ENCODE peak calls at places on chromosomes 13 and 19, in four cellular contexts. One of them, this sample, is unnamed. For H3K4me1, the result is how much of the 10 kb centered on the place peaks cover.

GRCh38 chr19:47723573-47723923 is 10.3 kb downstream of the EHD2 start:
- DNase-seq in CD4-positive, CD25-positive, alpha-beta regulatory T cell: no peak
- DNase-seq in CD4-positive, alpha-beta memory T cell: no peak
- DNase-seq in endodermal cell: no peak
- DNase-seq in this sample: peak

GRCh38 chr13:99468971-99469545 is 32.2 kb upstream of the TM9SF2 start:
- DNase-seq in CD4-positive, CD25-positive, alpha-beta regulatory T cell: no peak
- DNase-seq in endodermal cell: peak
- DNase-seq in CD4-positive, alpha-beta memory T cell: no peak
- DNase-seq in this sample: no peak

GRCh38 chr13:28636078-28636477 is 22.9 kb upstream of the POMP start:
- DNase-seq in CD4-positive, CD25-positive, alpha-beta regulatory T cell: no peak
- DNase-seq in endodermal cell: no peak
- DNase-seq in CD4-positive, alpha-beta memory T cell: no peak
- DNase-seq in this sample: no peak

GRCh38 chr13:77316430-77316829 is 10.5 kb downstream of the MYCBP2 start:
- DNase-seq in endodermal cell: no peak
- DNase-seq in CD4-positive, alpha-beta memory T cell: no peak
- DNase-seq in CD4-positive, CD25-positive, alpha-beta regulatory T cell: no peak
- DNase-seq in this sample: no peak

GRCh38 chr13:44810067-44810840 is 179.0 kb downstream of the NUFIP1 start:
- DNase-seq in endodermal cell: no peak
- DNase-seq in CD4-positive, alpha-beta memory T cell: no peak
- DNase-seq in CD4-positive, CD25-positive, alpha-beta regulatory T cell: no peak
- DNase-seq in this sample: no peak

GRCh38 chr19:29075149-29075548 is 137.8 kb downstream of the UQCRFS1 start:
- DNase-seq in CD4-positive, alpha-beta memory T cell: no peak
- DNase-seq in endodermal cell: peak
- DNase-seq in CD4-positive, CD25-positive, alpha-beta regulatory T cell: no peak
- DNase-seq in this sample: no peak

GRCh38 chr19:11265177-11265784 is 3.0 kb upstream of the DOCK6 start:
- DNase-seq in CD4-positive, CD25-positive, alpha-beta regulatory T cell: no peak
- DNase-seq in CD4-positive, alpha-beta memory T cell: no peak
- DNase-seq in endodermal cell: no peak
- DNase-seq in this sample: no peak

GRCh38 chr13:64083396-64083795 is 2667.7 kb upstream of the PCDH20 start:
- DNase-seq in endodermal cell: no peak
- DNase-seq in CD4-positive, alpha-beta memory T cell: no peak
- DNase-seq in CD4-positive, CD25-positive, alpha-beta regulatory T cell: no peak
- DNase-seq in this sample: no peak

GRCh38 chr19:29379257-29379986 is 146.4 kb upstream of the VSTM2B start:
- DNase-seq in CD4-positive, alpha-beta memory T cell: no peak
- DNase-seq in CD4-positive, CD25-positive, alpha-beta regulatory T cell: no peak
- DNase-seq in endodermal cell: peak
- DNase-seq in this sample: no peak

GRCh38 chr13:99034333-99035085 is 56.6 kb upstream of the DOCK9 start:
- DNase-seq in CD4-positive, alpha-beta memory T cell: no peak
- DNase-seq in CD4-positive, CD25-positive, alpha-beta regulatory T cell: no peak
- DNase-seq in endodermal cell: peak
- DNase-seq in this sample: no peak

GRCh38 chr19:3057275-3057714 is 5.0 kb downstream of the TLE5 start:
- DNase-seq in endodermal cell: peak
- DNase-seq in CD4-positive, alpha-beta memory T cell: no peak
- DNase-seq in CD4-positive, CD25-positive, alpha-beta regulatory T cell: no peak
- DNase-seq in this sample: peak

GRCh38 chr19:50030225-50030624 is 4.4 kb downstream of the ZNF473 start:
- DNase-seq in CD4-positive, CD25-positive, alpha-beta regulatory T cell: no peak
- DNase-seq in CD4-positive, alpha-beta memory T cell: no peak
- DNase-seq in endodermal cell: no peak
- DNase-seq in this sample: no peak

GRCh38 chr13:105202384-105202783 is 1333.1 kb downstream of the EFNB2 start:
- DNase-seq in CD4-positive, CD25-positive, alpha-beta regulatory T cell: no peak
- DNase-seq in endodermal cell: no peak
- DNase-seq in CD4-positive, alpha-beta memory T cell: peak
- DNase-seq in this sample: no peak

GRCh38 chr13:41127746-41128145 is 4.9 kb downstream of the KBTBD6 start:
- DNase-seq in CD4-positive, CD25-positive, alpha-beta regulatory T cell: no peak
- DNase-seq in endodermal cell: no peak
- DNase-seq in CD4-positive, alpha-beta memory T cell: no peak
- DNase-seq in this sample: no peak

GRCh38 chr13:111532111-111532510 is 211.7 kb downstream of the TEX29 start:
- DNase-seq in endodermal cell: no peak
- DNase-seq in CD4-positive, CD25-positive, alpha-beta regulatory T cell: no peak
- DNase-seq in CD4-positive, alpha-beta memory T cell: no peak
- DNase-seq in this sample: no peak
- H3K4me1 ChIP-seq in endodermal cell: under half
- H3K4me1 ChIP-seq in CD4-positive, CD25-positive, alpha-beta regulatory T cell: under half
- H3K4me1 ChIP-seq in CD4-positive, alpha-beta memory T cell: under half
- H3K4me1 ChIP-seq in this sample: under half

DNA sequence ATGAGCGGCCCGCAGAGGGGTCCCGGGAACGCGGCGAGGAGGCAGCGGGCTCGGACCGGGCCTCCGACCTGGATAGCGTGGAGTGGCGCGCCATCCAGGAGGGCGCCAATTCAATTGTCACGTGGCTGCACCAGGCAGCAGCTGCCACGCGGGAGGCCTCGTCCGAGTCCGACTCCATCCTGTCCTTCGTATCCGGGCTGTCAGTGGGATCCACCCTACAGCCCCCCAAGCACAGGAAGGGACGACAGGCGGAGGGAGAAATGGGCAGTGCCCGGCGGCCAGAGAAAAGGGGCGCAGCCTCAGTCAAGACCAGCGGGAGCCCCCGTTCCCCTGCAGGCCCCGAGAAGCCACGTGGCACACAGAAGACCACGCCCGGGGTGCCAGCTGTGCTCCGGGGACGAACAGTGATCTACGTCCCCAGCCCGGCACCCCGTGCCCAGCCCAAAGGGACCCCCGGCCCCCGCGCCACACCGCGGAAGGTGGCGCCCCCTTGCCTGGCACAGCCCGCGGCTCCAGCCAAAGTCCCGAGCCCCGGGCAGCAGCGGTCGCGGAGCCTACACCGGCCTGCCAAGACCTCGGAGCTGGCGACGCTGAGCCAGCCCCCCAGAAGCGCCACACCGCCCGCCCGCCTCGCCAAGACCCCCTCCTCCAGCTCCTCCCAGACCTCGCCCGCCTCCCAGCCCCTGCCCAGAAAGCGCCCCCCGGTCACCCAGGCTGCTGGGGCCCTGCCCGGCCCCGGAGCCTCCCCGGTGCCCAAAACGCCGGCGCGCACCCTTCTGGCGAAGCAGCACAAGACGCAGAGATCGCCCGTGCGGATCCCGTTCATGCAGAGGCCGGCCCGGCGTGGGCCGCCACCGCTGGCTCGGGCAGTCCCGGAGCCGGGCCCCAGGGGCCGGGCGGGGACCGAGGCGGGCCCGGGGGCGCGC is 10.5 kb downstream of the C19orf25 start:
- DNase-seq in CD4-positive, CD25-positive, alpha-beta regulatory T cell: peak
- DNase-seq in CD4-positive, alpha-beta memory T cell: no peak
- DNase-seq in endodermal cell: peak
- DNase-seq in this sample: peak
- H3K27ac ChIP-seq in CD4-positive, CD25-positive, alpha-beta regulatory T cell: no peak
- H3K27ac ChIP-seq in CD4-positive, alpha-beta memory T cell: no peak
- H3K27ac ChIP-seq in endodermal cell: no peak
- H3K27ac ChIP-seq in this sample: no peak

DNA sequence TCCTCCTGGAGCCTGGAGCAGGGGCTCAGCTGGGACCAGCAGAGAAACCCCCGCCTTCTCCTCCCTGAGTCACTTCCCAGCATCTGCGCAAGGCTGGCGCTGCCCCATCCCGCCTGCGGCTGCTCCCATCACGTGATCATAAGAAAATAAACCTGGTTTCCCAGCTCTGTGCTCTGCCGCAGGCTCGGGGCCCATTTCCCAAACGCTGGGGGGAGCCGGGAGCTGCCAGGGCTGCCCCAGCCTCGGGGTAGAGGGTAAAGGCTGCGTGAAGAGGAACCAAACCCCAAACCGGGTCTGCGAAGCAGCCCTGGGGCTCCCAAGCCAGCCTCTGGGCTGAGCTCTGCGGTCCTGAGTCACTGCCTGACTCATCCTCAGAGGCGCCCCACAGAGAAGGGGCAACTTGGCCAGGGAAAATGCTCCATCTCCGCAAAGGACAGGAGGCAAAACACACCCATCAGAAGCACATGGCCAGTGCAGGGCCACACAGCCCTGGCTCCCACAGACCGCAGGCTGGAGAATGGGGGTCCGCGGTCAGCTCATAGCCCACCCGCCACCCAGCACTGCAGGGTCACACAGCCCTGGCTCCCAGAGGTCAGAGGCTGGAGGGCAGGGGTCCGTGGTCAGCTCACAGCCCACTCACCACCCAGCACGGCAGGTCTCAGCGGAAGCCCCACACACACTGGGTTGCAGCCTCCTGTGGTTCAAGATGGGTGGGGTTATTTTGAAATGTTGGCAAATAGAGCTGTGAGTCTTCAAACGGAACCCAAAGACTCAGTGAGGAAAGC is 67.1 kb downstream of the RASA3 start:
- DNase-seq in endodermal cell: peak
- DNase-seq in CD4-positive, alpha-beta memory T cell: peak
- DNase-seq in CD4-positive, CD25-positive, alpha-beta regulatory T cell: peak
- DNase-seq in this sample: peak
- H3K4me3 ChIP-seq in endodermal cell: no peak
- H3K4me3 ChIP-seq in CD4-positive, alpha-beta memory T cell: peak
- H3K4me3 ChIP-seq in CD4-positive, CD25-positive, alpha-beta regulatory T cell: peak
- H3K4me3 ChIP-seq in this sample: peak

GRCh38 chr13:109595466-109595865 is 190.9 kb downstream of the IRS2 start:
- DNase-seq in CD4-positive, CD25-positive, alpha-beta regulatory T cell: no peak
- DNase-seq in CD4-positive, alpha-beta memory T cell: no peak
- DNase-seq in endodermal cell: no peak
- DNase-seq in this sample: no peak
- H3K4me1 ChIP-seq in CD4-positive, CD25-positive, alpha-beta regulatory T cell: under half
- H3K4me1 ChIP-seq in CD4-positive, alpha-beta memory T cell: under half
- H3K4me1 ChIP-seq in endodermal cell: under half
- H3K4me1 ChIP-seq in this sample: under half

GRCh38 chr13:58437436-58437835 is 805.9 kb downstream of the PCDH17 start:
- DNase-seq in endodermal cell: no peak
- DNase-seq in CD4-positive, CD25-positive, alpha-beta regulatory T cell: no peak
- DNase-seq in CD4-positive, alpha-beta memory T cell: no peak
- DNase-seq in this sample: no peak
- H3K27ac ChIP-seq in endodermal cell: no peak
- H3K27ac ChIP-seq in CD4-positive, CD25-positive, alpha-beta regulatory T cell: no peak
- H3K27ac ChIP-seq in CD4-positive, alpha-beta memory T cell: no peak
- H3K27ac ChIP-seq in this sample: no peak

This sample was measured in psoas muscle.